ENCODE peak calls at places on chromosomes 13 and 19, in eight cellular contexts. One of them, this sample, is unnamed.

GRCh38 chr19:33796164-33797100 is at the start of gene KCTD15:
- DNase-seq in substantia nigra: no peak
- DNase-seq in HT-29: no peak
- DNase-seq in dermis microvascular lymphatic vessel endothelial cell: peak
- DNase-seq in stimulated activated CD4-positive, alpha-beta T cell treated with anti-CD3 and anti-CD28 coated beads, Interleukin-1b, Interleukin-23, amount 100 ng/mL, for 48 hours: peak
- DNase-seq in GM03348: peak
- DNase-seq in vagina: no peak
- DNase-seq in GM20000: no peak
- DNase-seq in this sample: no peak

GRCh38 chr13:112210401-112210800 is 143.5 kb downstream of the SOX1 start:
- DNase-seq in GM20000: no peak
- DNase-seq in substantia nigra: no peak
- DNase-seq in vagina: no peak
- DNase-seq in HT-29: no peak
- DNase-seq in GM03348: no peak
- DNase-seq in dermis microvascular lymphatic vessel endothelial cell: no peak
- DNase-seq in stimulated activated CD4-positive, alpha-beta T cell treated with anti-CD3 and anti-CD28 coated beads, Interleukin-1b, Interleukin-23, amount 100 ng/mL, for 48 hours: no peak
- DNase-seq in this sample: no peak

GRCh38 chr13:21673592-21674270 is 2.9 kb downstream of the FGF9 start:
- DNase-seq in stimulated activated CD4-positive, alpha-beta T cell treated with anti-CD3 and anti-CD28 coated beads, Interleukin-1b, Interleukin-23, amount 100 ng/mL, for 48 hours: no peak
- DNase-seq in HT-29: peak
- DNase-seq in substantia nigra: no peak
- DNase-seq in GM03348: peak
- DNase-seq in dermis microvascular lymphatic vessel endothelial cell: peak
- DNase-seq in vagina: no peak
- DNase-seq in GM20000: peak
- DNase-seq in this sample: peak

GRCh38 chr13:86051134-86052103 is 252.2 kb upstream of the SLITRK6 start:
- DNase-seq in GM03348: no peak
- DNase-seq in stimulated activated CD4-positive, alpha-beta T cell treated with anti-CD3 and anti-CD28 coated beads, Interleukin-1b, Interleukin-23, amount 100 ng/mL, for 48 hours: no peak
- DNase-seq in substantia nigra: no peak
- DNase-seq in GM20000: no peak
- DNase-seq in vagina: no peak
- DNase-seq in dermis microvascular lymphatic vessel endothelial cell: no peak
- DNase-seq in HT-29: peak
- DNase-seq in this sample: no peak

GRCh38 chr13:99340638-99341037 is 33.4 kb upstream of the GPR183 start:
- DNase-seq in dermis microvascular lymphatic vessel endothelial cell: no peak
- DNase-seq in stimulated activated CD4-positive, alpha-beta T cell treated with anti-CD3 and anti-CD28 coated beads, Interleukin-1b, Interleukin-23, amount 100 ng/mL, for 48 hours: no peak
- DNase-seq in GM20000: no peak
- DNase-seq in substantia nigra: no peak
- DNase-seq in vagina: no peak
- DNase-seq in HT-29: no peak
- DNase-seq in GM03348: no peak
- DNase-seq in this sample: no peak

GRCh38 chr19:48630289-48631036 is 6.7 kb downstream of the DBP start:
- DNase-seq in dermis microvascular lymphatic vessel endothelial cell: peak
- DNase-seq in stimulated activated CD4-positive, alpha-beta T cell treated with anti-CD3 and anti-CD28 coated beads, Interleukin-1b, Interleukin-23, amount 100 ng/mL, for 48 hours: no peak
- DNase-seq in vagina: no peak
- DNase-seq in HT-29: peak
- DNase-seq in GM20000: no peak
- DNase-seq in substantia nigra: no peak
- DNase-seq in GM03348: no peak
- DNase-seq in this sample: no peak

GRCh38 chr13:109900320-109900719 is 113.9 kb upstream of the IRS2 start:
- DNase-seq in dermis microvascular lymphatic vessel endothelial cell: no peak
- DNase-seq in stimulated activated CD4-positive, alpha-beta T cell treated with anti-CD3 and anti-CD28 coated beads, Interleukin-1b, Interleukin-23, amount 100 ng/mL, for 48 hours: no peak
- DNase-seq in GM03348: no peak
- DNase-seq in substantia nigra: no peak
- DNase-seq in vagina: no peak
- DNase-seq in HT-29: no peak
- DNase-seq in GM20000: no peak
- DNase-seq in this sample: no peak

GRCh38 chr19:42229855-42230331 is 9.8 kb downstream of the ZNF526 start:
- DNase-seq in substantia nigra: no peak
- DNase-seq in GM20000: no peak
- DNase-seq in HT-29: no peak
- DNase-seq in vagina: no peak
- DNase-seq in stimulated activated CD4-positive, alpha-beta T cell treated with anti-CD3 and anti-CD28 coated beads, Interleukin-1b, Interleukin-23, amount 100 ng/mL, for 48 hours: no peak
- DNase-seq in GM03348: peak
- DNase-seq in dermis microvascular lymphatic vessel endothelial cell: peak
- DNase-seq in this sample: no peak

GRCh38 chr13:110916671-110917142 is 1.8 kb upstream of the ANKRD10 start:
- DNase-seq in stimulated activated CD4-positive, alpha-beta T cell treated with anti-CD3 and anti-CD28 coated beads, Interleukin-1b, Interleukin-23, amount 100 ng/mL, for 48 hours: no peak
- DNase-seq in substantia nigra: no peak
- DNase-seq in HT-29: no peak
- DNase-seq in GM20000: no peak
- DNase-seq in GM03348: peak
- DNase-seq in dermis microvascular lymphatic vessel endothelial cell: no peak
- DNase-seq in vagina: no peak
- DNase-seq in this sample: no peak